ENCODE peak calls at places on chromosomes 1 and 21, in six cellular contexts. X is WTC11, K is K562, B is GM12878, E is HepG2, F is HCT116. Y is an unnamed sample.

GRCh38 chr1:27505420-27505680 is 15.4 kb upstream of the WASF2 start:
- DNase-seq in X (no peak), K (no peak), B (no peak), E (no peak), F (no peak), Y (no peak)

GRCh38 chr1:236133802-236134201 is 8.5 kb upstream of the GPR137B start:
- DNase-seq in X (no peak), K (no peak), B (no peak), E (no peak), F (no peak), Y (no peak)

GRCh38 chr1:180175291-180175690 is 20.6 kb downstream of the QSOX1 start:
- DNase-seq in X (no peak), K (no peak), B (no peak), E (no peak), F (no peak), Y (no peak)

GRCh38 chr1:43312638-43313515 is 12.1 kb downstream of the TIE1 start:
- DNase-seq in X (no peak), K (no peak), B (no peak), E (no peak), F (no peak), Y (no peak)

GRCh38 chr21:38323721-38324591 is 67.2 kb downstream of the KCNJ15 start:
- DNase-seq in X (no peak), K (no peak), B (no peak), E (no peak), F (no peak), Y (no peak)

GRCh38 chr1:22567176-22567575 is 3.9 kb downstream of the EPHA8 start:
- DNase-seq in X (no peak), K (no peak), B (no peak), E (no peak), F (no peak), Y (no peak)

GRCh38 chr1:154968731-154969130 is 1.8 kb downstream of the SHC1 start:
- DNase-seq in X (no peak), K (no peak), B (no peak), E (no peak), F (no peak), Y (no peak)

GRCh38 chr1:97999320-97999719 is 78.5 kb upstream of the DPYD start:
- DNase-seq in X (no peak), K (no peak), B (no peak), E (no peak), F (no peak), Y (no peak)

GRCh38 chr1:222182641-222183040 is 365.3 kb downstream of the HHIPL2 start:
- DNase-seq in X (no peak), K (no peak), B (no peak), E (no peak), F (no peak), Y (no peak)

GRCh38 chr21:33197546-33197945 is 32.2 kb upstream of the IFNAR2 start:
- DNase-seq in X (no peak), K (no peak), B (no peak), E (no peak), F (no peak), Y (no peak)

GRCh38 chr1:68819190-68819829 is 322.4 kb upstream of the DEPDC1 start:
- DNase-seq in X (peak; percentile 16), K (no peak), B (no peak), E (no peak), F (peak; percentile 31), Y (no peak)

GRCh38 chr1:192489748-192490147 is 85.8 kb upstream of the RGS1 start:
- DNase-seq in X (no peak), K (no peak), B (no peak), E (no peak), F (no peak), Y (no peak)

GRCh38 chr1:246724725-246725095 is 501 bp downstream of the SCCPDH start:
- DNase-seq in X (peak; percentile 14), K (peak; percentile 34), B (no peak), E (no peak), F (no peak), Y (no peak)

GRCh38 chr1:64909021-64909420 is 57.3 kb downstream of the JAK1 start:
- DNase-seq in X (no peak), K (no peak), B (no peak), E (no peak), F (no peak), Y (no peak)

GRCh38 chr1:2821970-2822620 is 20.6 kb upstream of the TTC34 start:
- DNase-seq in X (peak; percentile 57), K (peak; percentile 75), B (no peak), E (no peak), F (no peak), Y (no peak)

GRCh38 chr1:2583331-2583791 is 3.2 kb upstream of the PRXL2B start:
- DNase-seq in X (no peak), K (no peak), B (no peak), E (no peak), F (no peak), Y (no peak)

DNA sequence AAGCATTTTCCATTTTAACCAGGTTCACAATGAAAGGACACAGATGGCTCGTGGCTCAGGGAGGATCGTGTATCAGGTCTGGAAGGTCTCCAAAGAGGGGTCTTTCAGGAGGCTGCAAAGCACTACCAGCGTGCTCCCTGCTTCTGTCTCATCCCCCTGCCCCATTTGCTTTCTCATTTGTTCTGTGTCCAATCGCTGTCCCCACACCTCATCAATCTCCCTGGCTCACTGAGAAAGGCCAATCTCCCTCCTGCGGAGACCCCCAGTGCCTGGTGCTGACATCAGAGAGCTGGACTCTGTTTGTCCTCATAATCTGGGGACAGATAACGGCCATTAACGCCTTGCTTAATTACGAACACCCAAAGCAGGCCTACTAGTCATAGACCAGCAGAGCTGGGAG is 340.8 kb upstream of the USP24 start:
- DNase-seq in X (no peak), K (no peak), B (no peak), E (no peak), F (no peak), Y (no peak)
- TF ChIP-seq ATF3 in X (no peak), K (no peak), B (no peak), E (no peak), F (no peak), Y (no peak)

DNA sequence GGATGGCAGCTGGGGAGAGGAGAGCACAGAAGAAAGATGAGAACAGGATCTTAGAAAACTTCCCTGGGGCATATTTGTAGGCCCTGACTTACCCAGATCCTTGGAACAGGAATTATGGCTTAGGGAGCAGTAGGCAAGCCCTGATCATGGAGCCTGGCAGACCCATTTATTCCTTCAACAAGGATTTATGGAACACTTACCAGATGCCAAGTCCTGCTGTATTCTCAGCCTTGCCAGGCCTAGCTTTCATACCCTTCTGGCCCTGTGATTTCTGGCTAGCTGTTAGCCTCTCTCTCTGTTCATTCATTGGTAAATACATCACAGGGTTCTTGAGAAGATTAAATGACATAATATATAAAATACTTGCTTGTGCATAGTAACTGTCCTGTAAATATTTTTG is 32.4 kb upstream of the SRP9 start:
- DNase-seq in X (no peak), K (no peak), B (no peak), E (no peak), F (no peak), Y (no peak)
- TF ChIP-seq ATF3 in X (no peak), K (no peak), B (no peak), E (no peak), F (no peak), Y (no peak)

DNA sequence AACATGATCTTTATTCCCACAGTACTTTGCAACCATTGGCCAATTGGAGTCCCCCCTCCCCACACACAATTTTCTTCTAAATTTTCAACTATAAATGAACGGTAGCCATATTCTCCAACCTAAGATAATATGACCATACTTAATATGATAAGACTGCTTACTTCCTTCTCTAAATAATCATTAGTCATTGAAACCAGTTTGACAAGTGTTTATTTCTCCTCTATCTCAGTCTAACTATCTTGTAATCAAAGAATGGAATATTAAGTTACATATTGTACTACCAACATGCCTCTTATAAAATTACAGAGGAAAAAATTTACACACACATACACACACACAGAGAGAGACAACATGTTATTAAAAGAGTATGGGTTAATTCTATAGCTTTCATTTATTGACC is 567.4 kb upstream of the TMPRSS15 start:
- DNase-seq in X (no peak), K (no peak), B (no peak), E (no peak), F (no peak), Y (no peak)
- TF ChIP-seq ATF3 in X (no peak), K (no peak), B (no peak), E (no peak), F (no peak), Y (no peak)

GRCh38 chr1:161738627-161739287 is 10.8 kb upstream of the DUSP12 start:
- DNase-seq in X (peak; percentile 22), K (peak; percentile 38), B (peak; percentile 93), E (peak; percentile 35), F (peak; percentile 76), Y (no peak)
- TF ChIP-seq ATF3 in X (no peak), K (no peak), B (no peak), E (no peak), F (no peak), Y (no peak)

GRCh38 chr1:173126421-173126820 is 75.7 kb upstream of the TNFSF18 start:
- DNase-seq in X (no peak), K (no peak), B (no peak), E (no peak), F (no peak), Y (no peak)
- TF ChIP-seq ATF3 in X (no peak), K (no peak), B (no peak), E (no peak), F (no peak), Y (no peak)

DNA sequence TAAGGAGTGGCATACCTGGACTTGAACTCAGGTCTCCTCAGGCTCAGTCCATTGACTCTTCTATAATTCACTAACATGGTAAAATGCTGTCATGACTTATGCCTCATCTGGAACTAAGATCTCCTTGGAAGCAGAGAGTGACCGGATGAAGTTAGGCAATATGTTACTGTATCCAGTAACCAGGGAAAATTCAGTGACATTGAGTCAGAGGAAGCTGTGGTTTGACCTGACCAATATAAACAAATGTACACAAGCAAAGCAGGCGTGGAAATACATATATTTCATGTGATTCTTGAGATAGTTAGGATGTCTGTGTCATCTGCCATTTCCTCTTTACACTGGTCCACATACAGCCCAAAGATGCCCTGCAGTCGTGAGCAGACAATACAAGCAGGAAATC is 30.3 kb downstream of the SGIP1 start:
- DNase-seq in X (no peak), K (no peak), B (no peak), E (peak; percentile 46), F (peak; percentile 79), Y (no peak)
- TF ChIP-seq ATF3 in X (no peak), K (no peak), B (no peak), E (no peak), F (no peak), Y (no peak)

GRCh38 chr21:42644223-42645208 is 8.9 kb upstream of the PDE9A start:
- DNase-seq in X (no peak), K (no peak), B (no peak), E (no peak), F (no peak), Y (no peak)
- TF ChIP-seq ATF3 in X (no peak), K (no peak), B (no peak), E (no peak), F (no peak), Y (no peak)

DNA sequence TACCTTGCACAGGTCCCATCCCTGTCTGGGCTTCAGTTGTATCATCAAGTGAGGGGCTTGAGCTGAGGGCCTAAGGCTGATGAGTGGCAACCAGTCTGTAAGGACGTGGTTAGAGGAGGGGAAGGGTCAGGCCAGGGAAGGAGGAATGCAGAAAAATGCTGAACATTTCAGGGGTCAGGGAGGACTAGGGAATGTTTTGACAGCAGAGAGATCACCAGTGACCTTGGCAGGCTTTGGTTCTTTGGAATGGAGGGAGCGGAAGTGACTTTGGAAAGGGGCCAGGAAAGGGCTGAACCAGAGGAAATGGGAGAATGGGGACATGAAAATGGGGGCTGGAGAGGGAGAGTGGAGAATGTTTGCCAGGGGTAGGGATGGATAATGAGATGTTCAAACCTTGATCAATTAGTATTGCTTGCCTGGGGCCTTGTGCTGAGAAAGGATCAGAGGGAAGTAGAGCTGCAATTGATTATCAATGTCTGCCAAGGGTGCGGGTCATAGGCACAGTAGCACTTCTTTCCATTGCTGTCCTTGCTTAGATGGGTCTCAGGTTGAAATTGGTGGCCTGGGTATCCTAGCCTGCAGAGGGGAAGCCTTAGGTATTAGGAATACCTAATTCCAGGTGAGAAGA is 7.4 kb downstream of the LDLRAP1 start:
- DNase-seq in X (no peak), K (no peak), B (no peak), E (peak; percentile 80), F (no peak), Y (no peak)
- TF ChIP-seq ATF3 in X (no peak), K (no peak), B (no peak), E (no peak), F (no peak), Y (no peak)

Y was measured in H1.